ENCODE peak calls at places on chromosome 2, in four cellular contexts. Z, S, W and Q are unnamed samples.

GRCh38 chr2:181037922-181038321 is 57.5 kb downstream of the UBE2E3 start:
- DNase-seq in Z (no peak), S (no peak), W (no peak), Q (peak)

GRCh38 chr2:15753811-15754702 is 162.4 kb downstream of the DDX1 start:
- DNase-seq in Z (no peak), S (no peak), W (no peak), Q (no peak)

GRCh38 chr2:172437419-172438063 is 10.2 kb downstream of the ITGA6 start:
- DNase-seq in Z (no peak), S (no peak), W (no peak), Q (no peak)

GRCh38 chr2:219844756-219845155 is 217.3 kb downstream of the SLC4A3 start:
- DNase-seq in Z (no peak), S (no peak), W (no peak), Q (no peak)

GRCh38 chr2:174339971-174340399 is 5.2 kb downstream of the SP9 start:
- DNase-seq in Z (no peak), S (peak), W (no peak), Q (no peak)

GRCh38 chr2:226300487-226300886 is 499.1 kb downstream of the IRS1 start:
- DNase-seq in Z (no peak), S (no peak), W (no peak), Q (no peak)

GRCh38 chr2:125696573-125696972 is 959.4 kb upstream of the GYPC start:
- DNase-seq in Z (peak), S (peak), W (no peak), Q (no peak)

GRCh38 chr2:63104482-63104881 is 53.9 kb downstream of the OTX1 start:
- DNase-seq in Z (no peak), S (no peak), W (no peak), Q (no peak)

GRCh38 chr2:184053326-184053725 is 545.0 kb upstream of the ZNF804A start:
- DNase-seq in Z (no peak), S (peak), W (no peak), Q (peak)

GRCh38 chr2:236867441-236868260 is 218.0 kb upstream of the COPS8 start:
- DNase-seq in Z (peak), S (no peak), W (no peak), Q (no peak)

GRCh38 chr2:151549191-151549590 is 139.5 kb downstream of the RIF1 start:
- DNase-seq in Z (no peak), S (no peak), W (no peak), Q (no peak)

GRCh38 chr2:65277791-65278449 is 50.3 kb downstream of the ACTR2 start:
- DNase-seq in Z (no peak), S (no peak), W (peak), Q (no peak)

GRCh38 chr2:8193146-8193545 is 488.7 kb upstream of the ID2 start:
- DNase-seq in Z (no peak), S (no peak), W (no peak), Q (no peak)

GRCh38 chr2:240231838-240232244 is 91.4 kb upstream of the OTOS start:
- DNase-seq in Z (peak), S (no peak), W (peak), Q (no peak)

GRCh38 chr2:217331577-217332139 is 471.8 kb upstream of the TNP1 start:
- DNase-seq in Z (peak), S (peak), W (no peak), Q (peak)

GRCh38 chr2:159118115-159118858 is 149.8 kb downstream of the TANC1 start:
- DNase-seq in Z (peak), S (peak), W (peak), Q (peak)

GRCh38 chr2:218782529-218782845 is 540 bp downstream of the CYP27A1 start:
- DNase-seq in Z (no peak), S (no peak), W (no peak), Q (no peak)

GRCh38 chr2:54021702-54022101 is 50.9 kb upstream of the PSME4 start:
- DNase-seq in Z (no peak), S (no peak), W (no peak), Q (no peak)

GRCh38 chr2:190325588-190325987 is 6.0 kb upstream of the HIBCH start:
- DNase-seq in Z (no peak), S (no peak), W (no peak), Q (no peak)

GRCh38 chr2:190333928-190334327 is 9.5 kb upstream of the INPP1 start:
- DNase-seq in Z (no peak), S (no peak), W (no peak), Q (no peak)

GRCh38 chr2:190327995-190328394 is 8.4 kb upstream of the HIBCH start:
- DNase-seq in Z (no peak), S (no peak), W (no peak), Q (no peak)

GRCh38 chr2:190333395-190333794 is 10.0 kb upstream of the INPP1 start:
- DNase-seq in Z (no peak), S (no peak), W (no peak), Q (no peak)

DNA sequence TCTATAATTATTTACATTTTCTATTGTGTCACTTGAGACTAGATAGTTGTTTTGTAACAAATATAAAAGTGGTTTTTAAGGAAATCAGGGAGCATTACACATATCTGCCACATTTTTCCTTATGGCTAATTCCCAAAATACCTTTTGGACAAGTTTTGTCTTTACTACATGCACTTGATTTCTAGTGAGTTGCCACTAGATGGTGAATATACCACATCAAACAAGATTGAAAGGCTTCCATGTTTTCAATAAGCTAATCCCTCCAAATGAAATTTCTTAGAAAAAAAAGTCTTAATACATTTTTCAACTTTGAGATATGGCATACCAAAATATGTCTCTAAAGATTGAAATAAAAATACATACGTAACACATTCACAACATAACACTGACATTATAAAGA is 9.1 kb upstream of the HIBCH start:
- DNase-seq in Z (no peak), S (peak), W (no peak), Q (peak)
- TF ChIP-seq CTCF in Z (no peak), S (peak), W (peak), Q (peak)

DNA sequence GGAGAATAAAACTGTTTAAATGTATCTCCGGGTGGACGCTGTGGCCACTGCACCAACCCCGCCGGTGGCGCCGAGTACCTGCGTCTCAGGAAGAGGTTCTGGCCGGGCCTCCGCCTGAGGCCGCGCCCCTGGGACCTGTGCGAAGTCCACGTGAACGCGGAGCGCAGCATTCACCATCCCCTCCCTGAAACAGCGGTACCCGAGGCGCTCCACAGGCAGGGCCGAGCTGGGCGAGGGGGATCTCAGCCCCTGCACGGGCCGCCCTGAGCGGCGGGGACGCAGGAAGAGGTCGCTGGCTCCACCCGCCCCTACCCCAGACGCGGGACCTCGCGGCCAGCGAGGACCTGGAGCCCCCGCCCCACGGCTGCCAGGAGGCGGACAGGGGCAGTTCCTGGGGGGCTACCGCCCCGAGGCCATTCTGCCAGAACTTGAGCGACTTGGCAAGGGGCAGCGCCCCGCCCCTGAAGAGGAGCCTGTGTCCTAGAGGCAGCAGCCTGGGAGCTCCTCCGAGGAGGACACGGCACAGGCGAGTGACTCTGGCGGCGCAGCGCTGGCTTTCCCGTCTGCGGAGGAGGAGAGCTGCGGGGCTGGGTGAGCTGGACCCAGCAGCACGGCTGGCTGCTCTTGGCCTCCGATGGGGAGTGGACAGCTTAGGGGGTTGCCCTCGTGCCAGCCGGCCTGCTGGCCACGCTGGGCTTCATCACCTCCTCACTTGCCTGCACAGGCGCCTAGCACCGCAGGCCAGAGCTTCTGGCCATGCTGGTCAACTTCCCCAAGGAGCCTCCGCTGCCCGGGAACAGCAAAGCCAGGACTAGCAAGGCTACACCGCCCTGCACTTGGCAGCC is 9.7 kb upstream of the TEKT4 start:
- DNase-seq in Z (no peak), S (no peak), W (peak), Q (no peak)
- H3K4me3 ChIP-seq in Z (no peak), S (peak), W (no peak), Q (no peak)

GRCh38 chr2:215554689-215555088 is 118.8 kb upstream of the FN1 start:
- DNase-seq in Z (no peak), S (no peak), W (no peak), Q (peak)

GRCh38 chr2:215550331-215550730 is 114.5 kb upstream of the FN1 start:
- DNase-seq in Z (no peak), S (no peak), W (no peak), Q (no peak)

GRCh38 chr2:215552144-215552580 is 116.3 kb upstream of the FN1 start:
- DNase-seq in Z (no peak), S (no peak), W (no peak), Q (no peak)

GRCh38 chr2:215556979-215557378 is 121.1 kb upstream of the FN1 start:
- DNase-seq in Z (no peak), S (peak), W (no peak), Q (peak)

DNA sequence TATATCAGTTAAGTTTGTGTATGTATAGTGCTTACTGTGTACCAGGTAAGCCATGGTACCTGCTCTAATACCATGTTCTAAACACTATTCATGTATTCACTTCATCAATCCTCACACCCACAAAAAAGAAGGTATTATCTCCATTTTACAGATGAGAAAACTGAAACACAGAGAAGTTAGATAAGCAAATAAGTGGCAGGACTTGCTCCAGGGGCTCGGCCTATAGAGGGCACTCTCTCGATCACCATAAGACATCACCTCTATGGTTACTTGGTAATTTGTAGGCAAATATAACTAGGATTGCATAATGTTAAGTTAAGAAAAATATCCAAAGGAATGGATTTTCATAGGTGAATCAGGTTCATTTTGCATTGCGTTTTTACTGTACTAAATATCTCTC is 118.1 kb upstream of the FN1 start:
- DNase-seq in Z (no peak), S (no peak), W (no peak), Q (no peak)
- TF ChIP-seq CTCF in Z (no peak), S (no peak), W (no peak), Q (peak)

GRCh38 chr2:49403722-49404507 is 249.6 kb upstream of the FSHR start:
- DNase-seq in Z (no peak), S (no peak), W (no peak), Q (peak)
- H3K4me3 ChIP-seq in Z (no peak), S (no peak), W (no peak), Q (no peak)

GRCh38 chr2:148970393-148970792 is 68.1 kb upstream of the LYPD6B start:
- DNase-seq in Z (no peak), S (no peak), W (no peak), Q (no peak)

GRCh38 chr2:148969585-148970180 is 68.8 kb upstream of the LYPD6B start:
- DNase-seq in Z (no peak), S (no peak), W (no peak), Q (no peak)

GRCh38 chr2:148974126-148974525 is 64.4 kb upstream of the LYPD6B start:
- DNase-seq in Z (no peak), S (no peak), W (no peak), Q (no peak)

GRCh38 chr2:148968776-148969175 is 69.7 kb upstream of the LYPD6B start:
- DNase-seq in Z (no peak), S (no peak), W (no peak), Q (no peak)

GRCh38 chr2:148971547-148971946 is 67.0 kb upstream of the LYPD6B start:
- DNase-seq in Z (no peak), S (no peak), W (no peak), Q (no peak)
- TF ChIP-seq CTCF in Z (no peak), S (no peak), W (no peak), Q (no peak)

GRCh38 chr2:149000168-149000938 is 38.1 kb upstream of the LYPD6B start:
- DNase-seq in Z (no peak), S (no peak), W (no peak), Q (no peak)

GRCh38 chr2:148996805-148997204 is 41.7 kb upstream of the LYPD6B start:
- DNase-seq in Z (no peak), S (no peak), W (no peak), Q (no peak)

GRCh38 chr2:148998162-148998830 is 40.2 kb upstream of the LYPD6B start:
- DNase-seq in Z (no peak), S (no peak), W (no peak), Q (no peak)

GRCh38 chr2:148999451-148999891 is 39.0 kb upstream of the LYPD6B start:
- DNase-seq in Z (no peak), S (no peak), W (no peak), Q (no peak)

DNA sequence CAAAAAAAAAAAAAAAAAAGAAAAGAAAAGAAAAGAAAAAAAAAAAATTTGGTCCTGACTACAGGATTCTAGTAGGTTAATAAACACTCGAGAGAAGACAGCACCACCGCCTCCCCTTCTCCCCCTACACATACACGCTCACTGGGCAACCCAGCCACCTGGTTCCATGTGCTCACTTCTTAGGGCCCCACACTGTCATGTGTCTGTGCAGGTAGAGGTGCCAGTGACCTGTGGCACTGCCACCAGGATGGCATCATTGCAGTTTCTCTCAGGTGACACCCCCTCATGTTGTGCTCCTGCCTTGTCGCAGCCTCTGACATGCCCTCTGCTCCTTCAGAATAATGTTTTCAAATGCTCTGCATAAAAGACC is 39.7 kb upstream of the LYPD6B start:
- DNase-seq in Z (no peak), S (no peak), W (no peak), Q (no peak)
- H3K4me3 ChIP-seq in Z (no peak), S (no peak), W (no peak), Q (no peak)

DNA sequence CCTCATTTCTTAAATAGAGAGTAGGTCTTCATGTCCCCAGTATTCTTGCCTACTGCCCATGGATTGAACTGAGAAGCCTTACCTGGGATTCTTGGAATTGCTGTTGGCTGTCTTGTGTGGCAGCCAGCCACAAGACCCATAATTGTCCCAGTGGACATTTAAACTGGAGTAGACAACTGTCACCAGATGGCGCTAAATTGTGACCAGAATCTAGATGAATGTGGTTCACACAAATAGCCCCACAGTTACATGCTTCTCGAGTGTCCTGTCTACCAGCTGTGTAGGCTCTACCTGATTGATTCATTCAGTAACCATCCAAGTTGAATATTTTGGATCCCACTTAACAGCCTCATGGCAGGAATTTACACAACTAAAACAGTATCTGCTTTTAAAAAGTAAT is 73.2 kb downstream of the MAP4K4 start:
- DNase-seq in Z (no peak), S (peak), W (no peak), Q (peak)
- TF ChIP-seq CTCF in Z (no peak), S (peak), W (peak), Q (peak)